ENCODE peak calls at places on chromosomes 12 and 14, in four cellular contexts. F, O, U and E are unnamed samples.

GRCh38 chr12:22334696-22335290 is at the start of gene ST8SIA1:
- DNase-seq in U (peak), O (peak), F (peak), E (no peak)

GRCh38 chr14:21352587-21352986 is 31.2 kb downstream of the SUPT16H start:
- DNase-seq in O (no peak), U (peak), F (no peak), E (no peak)

GRCh38 chr14:64845878-64846277 is 33.8 kb downstream of the SPTB start:
- DNase-seq in U (no peak), O (no peak), F (no peak), E (no peak)

GRCh38 chr12:76219806-76220205 is 128.4 kb downstream of the BBS10 start:
- DNase-seq in O (no peak), F (no peak), U (no peak), E (no peak)

GRCh38 chr12:89709994-89710872 is 1.6 kb upstream of the ATP2B1 start:
- DNase-seq in O (peak), F (peak), U (peak), E (peak)

GRCh38 chr14:68314642-68315041 is 478.2 kb downstream of the ZFP36L1 start:
- DNase-seq in F (no peak), U (no peak), O (no peak), E (no peak)

GRCh38 chr12:115774148-115774905 is 503.2 kb downstream of the MED13L start:
- DNase-seq in U (no peak), F (no peak), O (no peak), E (no peak)

GRCh38 chr14:96126339-96126770 is 78.3 kb upstream of the BDKRB2 start:
- DNase-seq in U (no peak), O (no peak), F (no peak), E (no peak)

GRCh38 chr12:3117628-3118027 is 40.4 kb downstream of the TSPAN9 start:
- DNase-seq in F (no peak), U (no peak), O (no peak), E (no peak)

GRCh38 chr12:11768233-11768965 is 118.9 kb downstream of the ETV6 start:
- DNase-seq in F (no peak), U (no peak), O (no peak), E (no peak)

GRCh38 chr14:22699801-22700564 is 55.8 kb upstream of the OR6J1 start:
- DNase-seq in U (no peak), F (no peak), O (no peak), E (no peak)

GRCh38 chr14:68094158-68094557 is 274.6 kb downstream of the RAD51B start:
- DNase-seq in U (no peak), O (no peak), F (no peak), E (no peak)

GRCh38 chr12:132084681-132085635 is 59.2 kb downstream of the DDX51 start:
- DNase-seq in U (peak), O (peak), F (peak), E (peak)
- H3K4me3 ChIP-seq in U (peak), O (peak), F (peak), E (peak)

GRCh38 chr12:90936230-90937005 is 18.6 kb downstream of the CCER1 start:
- DNase-seq in F (no peak), U (no peak), O (no peak), E (no peak)
- H3K27ac ChIP-seq in F (no peak), U (no peak), O (no peak), E (no peak)

GRCh38 chr12:41795910-41796309 is 348.8 kb downstream of the GXYLT1 start:
- DNase-seq in F (no peak), O (no peak), U (no peak), E (no peak)
- TF ChIP-seq CTCF in F (no peak), O (no peak), U (no peak), E (no peak)

GRCh38 chr14:92323916-92324818 is 1.2 kb downstream of the SLC24A4 start:
- DNase-seq in O (no peak), F (no peak), U (no peak), E (no peak)
- H3K4me3 ChIP-seq in O (no peak), F (no peak), U (peak), E (peak)

GRCh38 chr12:71158361-71158882 is 623 bp upstream of the TSPAN8 start:
- DNase-seq in U (no peak), O (no peak), F (no peak), E (no peak)
- H3K27ac ChIP-seq in U (no peak), O (no peak), F (peak), E (peak)

GRCh38 chr14:103382375-103382774 is 2.8 kb upstream of the MARK3 start:
- DNase-seq in O (no peak), F (peak), U (no peak), E (no peak)

GRCh38 chr14:103386632-103387329 is 1.6 kb downstream of the MARK3 start:
- DNase-seq in O (no peak), F (no peak), U (no peak), E (no peak)

GRCh38 chr14:103384450-103385152 is 614 bp upstream of the MARK3 start:
- DNase-seq in U (no peak), F (no peak), O (no peak), E (no peak)

GRCh38 chr14:103385994-103386491 is 828 bp downstream of the MARK3 start:
- DNase-seq in U (peak), F (peak), O (peak), E (no peak)

DNA sequence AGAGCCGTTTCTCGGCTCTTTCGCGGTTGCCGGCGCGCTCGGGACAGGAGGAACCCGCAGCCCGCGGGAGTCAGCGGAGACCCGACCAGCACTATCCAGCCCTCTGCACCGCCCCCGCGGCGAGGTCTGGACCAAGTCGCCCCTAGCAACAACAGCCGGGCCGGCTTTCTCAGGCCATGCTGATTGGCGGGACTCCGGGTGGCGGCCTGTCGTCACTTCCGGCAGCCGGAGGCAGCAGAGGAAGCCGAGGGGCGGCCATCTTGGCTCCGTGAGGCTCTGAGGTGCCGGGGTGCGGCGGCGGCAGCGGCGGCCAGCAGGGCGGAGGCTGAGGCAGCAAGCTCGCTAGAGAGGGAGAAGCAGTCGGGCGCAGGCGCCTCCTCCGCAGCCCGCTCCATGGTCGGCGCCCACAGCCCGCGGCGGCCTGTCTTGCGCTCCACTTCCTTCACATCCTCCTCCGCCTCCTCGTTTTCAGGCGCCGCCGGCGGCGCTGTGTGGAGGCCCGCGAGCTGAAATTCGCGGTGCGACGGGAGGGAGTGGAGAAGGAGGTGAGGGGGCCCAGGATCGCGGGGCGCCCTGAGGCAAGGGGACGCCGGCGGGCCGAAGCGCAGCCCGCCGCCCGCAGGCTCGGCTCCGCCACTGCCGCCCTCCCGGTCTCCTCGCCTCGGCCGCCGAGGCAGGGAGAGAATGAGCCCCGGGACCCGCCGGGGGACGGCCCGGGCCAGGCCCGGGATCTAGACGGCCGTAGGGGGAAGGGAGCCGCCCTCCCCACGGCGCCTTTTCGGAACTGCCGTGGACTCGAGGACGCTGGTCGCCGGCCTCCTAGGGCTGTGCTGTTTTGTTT is at the start of gene MARK3:
- DNase-seq in U (peak), F (peak), O (peak), E (peak)
- TF ChIP-seq CTCF in U (no peak), F (peak), O (no peak), E (no peak)